ENCODE peak calls at places on chromosomes 3 and 15, in seven cellular contexts. K is stomach, I is sigmoid colon, F is GM12891, A is prostate gland, R is SK-N-SH, Y is spleen. W is an unnamed sample.

GRCh38 chr3:107216711-107217110 is 160.5 kb upstream of the CCDC54 start:
- DNase-seq in K (no peak), I (no peak), F (no peak), A (no peak), R (no peak), Y (no peak), W (no peak)

GRCh38 chr3:37729119-37729518 is 132.6 kb upstream of the CTDSPL start:
- DNase-seq in K (no peak), I (no peak), F (no peak), A (no peak), R (no peak), Y (no peak), W (no peak)

GRCh38 chr3:124168271-124168670 is 176.3 kb upstream of the ROPN1 start:
- DNase-seq in K (no peak), I (no peak), F (no peak), A (no peak), R (no peak), Y (no peak), W (no peak)

GRCh38 chr3:159486580-159486979 is 502.1 kb upstream of the IL12A start:
- DNase-seq in K (no peak), I (no peak), F (no peak), A (no peak), R (no peak), Y (no peak), W (no peak)

GRCh38 chr3:11385908-11386307 is 113.7 kb downstream of the ATG7 start:
- DNase-seq in K (no peak), I (no peak), F (no peak), A (no peak), R (no peak), Y (no peak), W (no peak)

GRCh38 chr15:40063563-40064011 is 24.6 kb upstream of the SRP14 start:
- DNase-seq in K (no peak), I (no peak), F (no peak), A (no peak), R (no peak), Y (peak; percentile 66), W (no peak)

GRCh38 chr3:176584413-176585176 is 612.7 kb downstream of the TBL1XR1 start:
- DNase-seq in K (no peak), I (no peak), F (no peak), A (no peak), R (no peak), Y (no peak), W (no peak)

GRCh38 chr15:41713047-41713446 is 52.8 kb downstream of the MGA start:
- DNase-seq in K (peak; percentile 59), I (peak; percentile 79), F (no peak), A (peak; percentile 53), R (no peak), Y (no peak), W (no peak)

GRCh38 chr15:41627204-41627603 is 33.0 kb upstream of the MGA start:
- DNase-seq in K (no peak), I (no peak), F (no peak), A (no peak), R (no peak), Y (no peak), W (no peak)

GRCh38 chr3:133361435-133361834 is 38.4 kb upstream of the BFSP2 start:
- DNase-seq in K (no peak), I (no peak), F (no peak), A (no peak), R (no peak), Y (no peak), W (no peak)

GRCh38 chr15:50186752-50187151 is 4.8 kb downstream of the SLC27A2 start:
- DNase-seq in K (no peak), I (no peak), F (no peak), A (no peak), R (no peak), Y (no peak), W (no peak)

GRCh38 chr15:71301958-71302621 is 186.8 kb downstream of the THSD4 start:
- DNase-seq in K (no peak), I (no peak), F (no peak), A (no peak), R (no peak), Y (no peak), W (no peak)

GRCh38 chr15:61198722-61199121 is 30.4 kb downstream of the RORA start:
- DNase-seq in K (no peak), I (no peak), F (no peak), A (no peak), R (no peak), Y (no peak), W (no peak)

GRCh38 chr3:110343376-110343775 is 728.2 kb upstream of the NECTIN3 start:
- DNase-seq in K (no peak), I (no peak), F (no peak), A (no peak), R (no peak), Y (no peak), W (no peak)

GRCh38 chr3:60579734-60580133 is 671.5 kb downstream of the FHIT start:
- DNase-seq in K (no peak), I (no peak), F (no peak), A (no peak), R (peak; percentile 3), Y (no peak), W (no peak)

GRCh38 chr3:52895416-52895815 is 1.9 kb downstream of the STIMATE start:
- DNase-seq in K (no peak), I (no peak), F (no peak), A (no peak), R (no peak), Y (no peak), W (no peak)
- TF ChIP-seq POLR2AphosphoS5 in K (no peak), I (no peak), F (no peak), A (no peak), R (no peak), Y (no peak), W (no peak)

DNA sequence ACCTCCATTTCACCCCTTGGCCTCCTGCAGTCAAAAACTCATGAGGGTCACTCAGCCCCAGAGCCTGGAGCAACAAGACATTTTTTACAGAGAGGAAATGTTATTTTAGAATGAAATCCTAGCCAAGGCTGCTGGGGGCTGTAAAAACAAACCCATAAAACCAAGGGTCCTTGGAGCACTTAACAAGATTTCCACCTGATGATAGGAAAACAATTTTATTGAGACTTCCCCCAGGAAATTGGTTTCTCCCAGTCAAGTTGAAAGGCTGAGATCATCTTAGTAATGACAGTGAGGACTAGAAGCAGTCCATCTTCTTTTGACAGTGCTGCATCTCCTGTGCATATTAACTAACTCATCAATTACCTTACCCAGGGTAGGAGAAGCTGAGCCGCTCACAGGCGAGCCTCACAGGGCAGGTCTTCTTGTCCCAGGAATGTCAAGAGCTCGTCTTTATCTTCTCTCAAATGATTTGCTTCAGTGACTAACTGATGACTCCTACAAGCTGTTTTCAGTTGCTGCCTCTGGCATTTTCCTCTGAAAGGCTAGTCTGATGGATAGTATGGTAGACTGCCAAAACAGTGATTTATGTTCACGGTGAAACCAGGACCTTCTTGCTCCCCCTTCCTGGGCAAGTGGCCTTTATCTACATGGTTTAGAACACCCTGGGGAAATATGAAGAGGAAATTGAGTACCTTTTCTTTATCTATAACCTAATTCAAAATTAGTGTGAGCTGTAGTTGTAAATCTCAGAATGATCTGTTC is 34.6 kb upstream of the AEN start:
- DNase-seq in K (no peak), I (no peak), F (no peak), A (no peak), R (peak; percentile 72), Y (no peak), W (no peak)
- TF ChIP-seq POLR2AphosphoS5 in K (no peak), I (no peak), F (no peak), A (no peak), R (no peak), Y (no peak), W (no peak)

DNA sequence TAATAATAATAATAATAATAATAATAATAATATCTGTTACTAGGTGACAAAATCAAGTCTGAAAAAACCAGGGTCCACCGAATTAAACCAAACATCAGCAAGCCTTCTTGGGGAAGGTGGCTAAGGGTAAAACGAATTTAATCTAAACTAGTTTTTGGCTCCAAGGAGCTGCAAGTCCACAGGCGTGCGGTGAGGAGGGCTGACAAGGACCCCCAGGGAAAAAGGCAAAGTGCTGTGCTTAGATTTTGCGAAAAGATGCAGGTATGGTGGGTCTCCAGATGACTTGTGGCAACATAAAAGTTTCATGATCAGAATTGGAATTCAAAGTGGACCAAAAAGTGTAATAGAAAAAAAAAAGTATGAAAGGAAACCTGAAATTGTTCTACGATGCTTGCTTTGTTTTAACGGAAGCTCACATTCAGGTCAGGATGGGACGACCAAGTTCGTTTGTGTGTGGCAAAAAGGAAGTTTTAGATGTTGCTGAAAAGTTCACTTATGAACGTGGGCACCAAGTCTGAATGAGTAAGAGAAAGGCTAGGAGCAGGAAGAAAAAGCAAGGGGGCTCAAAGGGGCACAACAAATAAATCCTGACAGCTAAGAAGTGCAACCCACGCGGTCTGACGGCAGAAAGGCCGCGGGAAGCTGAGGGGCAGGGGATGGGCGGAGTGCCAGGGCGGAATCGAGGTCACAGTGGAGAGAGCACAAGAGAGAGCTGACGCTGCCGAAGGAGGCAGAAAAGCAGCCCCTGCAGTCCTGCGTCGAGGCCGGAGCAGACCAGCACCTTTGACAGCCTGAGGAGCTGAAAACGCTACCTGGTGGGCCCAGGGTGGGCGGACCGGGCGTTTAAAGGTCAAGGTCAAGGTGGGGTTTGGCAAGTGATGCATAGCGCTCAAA is 1.1 kb downstream of the WDR82 start:
- DNase-seq in K (peak; percentile 77), I (peak; percentile 90), F (no peak), A (peak; percentile 44), R (peak; percentile 77), Y (peak; percentile 93), W (peak; percentile 74)
- TF ChIP-seq POLR2AphosphoS5 in K (no peak), I (peak; percentile 27), F (peak; percentile 73), A (peak; percentile 29), R (no peak), Y (peak; percentile 93), W (no peak)

GRCh38 chr15:63090502-63091286 is 31.0 kb upstream of the LACTB start:
- DNase-seq in K (no peak), I (no peak), F (no peak), A (no peak), R (no peak), Y (no peak), W (no peak)

GRCh38 chr15:63086967-63087366 is 34.7 kb upstream of the LACTB start:
- DNase-seq in K (no peak), I (no peak), F (no peak), A (no peak), R (no peak), Y (no peak), W (no peak)

GRCh38 chr15:63091679-63092078 is 30.0 kb upstream of the LACTB start:
- DNase-seq in K (no peak), I (no peak), F (no peak), A (no peak), R (no peak), Y (no peak), W (no peak)

GRCh38 chr15:63088532-63089245 is 33.0 kb upstream of the LACTB start:
- DNase-seq in K (no peak), I (no peak), F (no peak), A (no peak), R (no peak), Y (no peak), W (no peak)

DNA sequence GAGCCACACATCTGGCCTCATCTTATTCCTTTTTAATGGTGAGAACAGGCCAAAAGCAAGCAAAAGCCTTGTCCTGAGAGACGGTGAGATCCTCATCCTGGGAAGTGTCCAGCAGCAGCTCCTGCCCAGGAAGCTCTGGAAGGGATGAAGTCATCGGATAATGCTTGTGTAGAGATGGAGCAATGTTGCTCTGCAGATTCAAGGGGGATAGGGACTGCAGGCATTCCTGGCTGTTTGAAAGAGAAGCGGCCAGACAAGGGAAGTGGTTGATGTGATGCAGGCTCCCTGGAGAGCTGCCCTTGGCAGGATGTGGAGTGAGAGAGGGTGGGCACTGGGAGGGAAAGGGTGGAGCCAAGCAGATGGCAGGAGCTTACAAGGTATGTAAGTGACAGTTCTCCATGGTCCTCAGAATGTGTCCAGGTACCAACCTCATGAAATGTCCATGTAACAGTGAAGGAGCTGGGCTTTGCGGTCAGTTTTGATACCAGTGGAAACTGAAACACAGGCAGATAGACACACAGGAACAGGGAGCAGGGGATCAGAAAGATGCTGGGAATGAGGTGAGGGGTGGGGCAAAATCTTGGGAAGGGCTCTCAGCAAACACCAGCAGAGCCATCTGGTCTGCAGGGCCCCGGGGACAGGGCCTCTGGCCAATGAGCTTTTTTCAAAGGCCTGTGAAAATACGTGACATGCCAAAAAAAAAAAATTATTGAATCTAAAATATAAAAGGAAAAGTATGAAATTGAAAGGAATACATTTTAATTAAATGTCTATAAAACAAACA is 32.2 kb upstream of the LACTB start:
- DNase-seq in K (no peak), I (peak; percentile 89), F (no peak), A (no peak), R (peak; percentile 82), Y (no peak), W (no peak)
- TF ChIP-seq POLR2AphosphoS5 in K (no peak), I (peak; percentile 54), F (no peak), A (no peak), R (peak; percentile 88), Y (no peak), W (no peak)

W was measured in breast epithelium.